ENCODE peak calls at places on chromosome 22, in nine cellular contexts. Q is H1, K is Peyer's patch, U is A549, Y is HepG2, D is NB4, E is uterus, Z is body of pancreas, A is IMR-90. P is an unnamed sample.
A peak's percentile ranks its signal among the peaks of the same experiment; 100 is the strongest.

GRCh38 chr22:27377501-27377900 is 424.1 kb downstream of the MN1 start:
- DNase-seq in K (no peak), A (no peak), U (no peak), E (no peak), Y (no peak), Q (no peak), Z (peak; percentile 86), D (no peak), P (no peak)

GRCh38 chr22:49400866-49401598 is 426.6 kb downstream of the BRD1 start:
- DNase-seq in Z (no peak), Y (no peak), K (peak; percentile 32), A (no peak), D (peak; percentile 36), E (no peak), Q (no peak), U (no peak), P (no peak)

GRCh38 chr22:30159561-30160353 is 79.5 kb downstream of the HORMAD2 start:
- DNase-seq in U (peak; percentile 25), Y (peak; percentile 12), Q (no peak), K (no peak), Z (peak; percentile 25), A (peak; percentile 86), E (no peak), D (no peak), P (peak; percentile 10)

GRCh38 chr22:34866501-34867171 is 199.3 kb upstream of the ISX start:
- DNase-seq in Q (no peak), E (no peak), A (no peak), K (no peak), Y (no peak), D (no peak), Z (no peak), U (no peak), P (peak; percentile 4)

GRCh38 chr22:49948958-49949913 is 11.3 kb upstream of the PIM3 start:
- DNase-seq in E (no peak), D (no peak), Y (peak; percentile 84), A (no peak), U (no peak), K (peak; percentile 92), Q (no peak), Z (peak; percentile 98), P (no peak)

GRCh38 chr22:24585461-24585860 is 7.4 kb downstream of the LRRC75B start:
- DNase-seq in U (no peak), D (no peak), K (no peak), E (no peak), A (no peak), Q (no peak), Z (no peak), Y (no peak), P (no peak)

GRCh38 chr22:26679003-26679629 is 21.7 kb downstream of the MIAT start:
- DNase-seq in Z (peak; percentile 74), K (peak; percentile 88), U (peak; percentile 74), Y (peak; percentile 43), D (peak; percentile 75), Q (peak; percentile 71), A (peak; percentile 71), E (peak; percentile 79), P (peak; percentile 36)

GRCh38 chr22:47300698-47301405 is 538.4 kb downstream of the TBC1D22A start:
- DNase-seq in Y (no peak), U (no peak), A (no peak), Z (no peak), E (no peak), Q (no peak), D (no peak), K (no peak), P (no peak)

GRCh38 chr22:35154937-35155387 is 89.0 kb downstream of the ISX start:
- DNase-seq in Q (peak; percentile 81), E (peak; percentile 23), Z (peak; percentile 52), A (peak; percentile 35), D (peak; percentile 55), U (peak; percentile 20), Y (peak; percentile 56), K (peak; percentile 75), P (no peak)

GRCh38 chr22:40001800-40002577 is 7.2 kb downstream of the FAM83F start:
- DNase-seq in E (no peak), U (no peak), Y (no peak), A (no peak), D (no peak), Q (no peak), Z (no peak), K (no peak), P (no peak)

GRCh38 chr22:43378011-43378704 is 33.7 kb upstream of the MPPED1 start:
- DNase-seq in Y (peak; percentile 97), D (peak; percentile 44), K (peak; percentile 56), A (peak; percentile 3), Q (no peak), U (no peak), Z (peak; percentile 79), E (no peak), P (no peak)

GRCh38 chr22:32747588-32747987 is 53.9 kb upstream of the TIMP3 start:
- DNase-seq in E (no peak), A (no peak), Q (no peak), Z (no peak), K (no peak), Y (no peak), U (no peak), D (no peak), P (no peak)

GRCh38 chr22:46854125-46854870 is 91.8 kb downstream of the TBC1D22A start:
- DNase-seq in K (peak; percentile 61), D (peak; percentile 76), E (no peak), U (no peak), Q (no peak), Y (no peak), A (peak; percentile 15), Z (peak; percentile 75), P (no peak)

GRCh38 chr22:48306284-48306683 is 1521.4 kb downstream of the BRD1 start:
- DNase-seq in Z (no peak), D (no peak), A (no peak), K (no peak), Q (no peak), Y (no peak), U (no peak), E (no peak), P (no peak)

GRCh38 chr22:47551438-47551788 is 789.0 kb downstream of the TBC1D22A start:
- DNase-seq in Q (no peak), E (no peak), U (no peak), Z (no peak), D (no peak), K (no peak), A (no peak), Y (no peak), P (no peak)

GRCh38 chr22:28817919-28818859 is 17.8 kb upstream of the XBP1 start:
- DNase-seq in A (no peak), E (no peak), K (peak; percentile 59), Z (peak; percentile 98), U (no peak), Y (peak; percentile 79), D (peak; percentile 76), Q (no peak), P (no peak)

GRCh38 chr22:31610611-31611010 is 51.4 kb downstream of the PISD start:
- DNase-seq in E (no peak), Q (no peak), Y (no peak), A (no peak), Z (no peak), D (no peak), K (no peak), U (no peak), P (no peak)

GRCh38 chr22:50710221-50710620 is 27.8 kb upstream of the ACR start:
- DNase-seq in U (no peak), Y (no peak), Z (no peak), Q (no peak), E (no peak), D (no peak), K (no peak), A (no peak), P (no peak)

DNA sequence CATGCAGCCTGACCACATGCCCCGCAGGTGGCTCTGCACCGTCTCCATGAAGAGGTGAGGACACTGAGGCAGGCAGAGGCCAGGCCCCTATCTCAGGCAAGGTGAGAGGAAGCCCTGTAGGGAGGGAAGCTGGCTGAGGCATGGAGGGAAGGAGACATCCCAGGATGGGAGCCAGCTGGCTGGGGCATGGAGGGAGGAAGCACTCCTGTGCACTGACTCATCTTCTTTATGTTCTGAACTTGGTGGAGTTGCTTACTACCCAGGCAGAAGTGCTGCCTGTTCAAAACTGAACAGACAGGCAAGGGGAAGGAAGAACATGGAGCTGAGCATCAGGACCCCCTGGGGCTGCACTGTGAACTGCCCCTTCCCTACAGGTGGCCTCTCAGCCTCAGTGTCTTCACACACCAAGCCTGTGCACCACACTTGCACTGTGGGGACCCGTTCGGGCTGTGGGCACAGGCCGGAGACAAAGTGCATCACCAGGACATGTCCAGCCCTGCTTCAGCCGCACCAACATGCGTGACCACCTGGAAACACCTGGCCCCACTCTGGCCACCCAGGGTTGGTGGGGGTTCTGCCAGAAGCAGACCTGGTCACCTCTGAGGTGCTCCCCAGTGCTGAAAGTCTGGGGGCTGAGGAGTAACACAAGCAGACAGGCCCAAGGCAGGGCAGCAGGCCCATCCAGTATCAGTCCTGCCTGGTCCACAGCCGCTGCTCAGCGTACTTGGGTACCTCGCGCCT is 55.5 kb downstream of the DGCR2 start:
- DNase-seq in Z (no peak), U (no peak), K (no peak), Q (no peak), E (peak; percentile 59), Y (no peak), D (no peak), A (peak; percentile 83), P (peak; percentile 76)
- TF ChIP-seq POLR2A in Z (no peak), U (no peak), K (no peak), Q (no peak), E (no peak), Y (no peak), D (no peak), A (no peak), P (no peak)

GRCh38 chr22:36304429-36304828 is 51.5 kb downstream of the APOL1 start:
- DNase-seq in Y (no peak), A (peak; percentile 29), Z (no peak), E (no peak), U (no peak), K (no peak), Q (no peak), D (no peak), P (no peak)
- TF ChIP-seq POLR2A in Y (no peak), A (no peak), Z (no peak), E (no peak), U (no peak), K (no peak), Q (no peak), D (no peak), P (no peak)

GRCh38 chr22:38180841-38181452 is 683 bp downstream of the PLA2G6 start:
- DNase-seq in E (no peak), A (no peak), Y (no peak), Z (peak; percentile 37), D (no peak), K (peak; percentile 70), U (no peak), Q (no peak), P (no peak)
- TF ChIP-seq POLR2A in E (no peak), A (peak; percentile 1), Y (no peak), Z (no peak), D (no peak), K (no peak), U (no peak), Q (no peak), P (no peak)

DNA sequence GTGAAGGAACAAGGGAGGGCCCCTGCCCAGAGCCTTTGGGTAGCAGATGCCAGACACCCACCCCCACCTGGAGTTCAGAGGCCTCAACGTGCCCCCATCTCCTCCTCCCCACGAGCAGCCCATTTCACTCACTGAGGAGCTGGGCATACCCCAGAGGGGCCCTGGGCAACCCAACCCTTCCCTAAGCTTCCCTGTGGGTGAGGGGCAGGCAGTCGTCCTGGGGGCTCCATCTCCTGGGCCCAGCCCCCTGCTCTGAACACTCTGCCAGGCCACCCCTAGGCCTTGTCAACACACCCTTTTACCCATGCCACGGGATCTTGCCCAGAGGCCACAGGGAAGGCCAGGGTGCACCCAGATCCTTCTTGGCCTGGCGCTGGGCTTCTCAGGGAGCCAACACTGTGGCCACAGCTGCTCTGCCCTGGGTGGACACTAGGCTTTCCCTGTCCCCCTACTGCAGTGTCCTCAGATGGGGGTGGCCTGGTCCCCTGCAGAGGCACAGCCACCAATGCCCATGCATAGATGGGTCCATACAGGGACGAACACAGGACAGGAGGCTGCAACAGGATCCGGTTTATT is 3.4 kb downstream of the SLC25A1 start:
- DNase-seq in D (no peak), A (no peak), Q (no peak), Y (no peak), K (no peak), E (no peak), Z (no peak), U (no peak), P (no peak)
- TF ChIP-seq POLR2A in D (no peak), A (no peak), Q (no peak), Y (no peak), K (no peak), E (no peak), Z (no peak), U (no peak), P (no peak)

P was measured in H54.